ENCODE peak calls at places on chromosomes 3 and 15, in eight cellular contexts. E is progenitor cell of endocrine pancreas; V is ovary; B is cardiac fibroblast; G is coronary artery; W is GM20000; D is activated CD8-positive, alpha-beta T cell treated with anti-CD3 and anti-CD28 coated beads for 36 hours; Z is kidney epithelial cell. C is an unnamed sample.
A peak's percentile ranks its signal among the peaks of the same experiment; 100 is the strongest.

GRCh38 chr3:194640829-194641228 is 7.6 kb upstream of the TMEM44 start:
- DNase-seq in E (no peak), V (no peak), B (peak; percentile 60), G (no peak), W (no peak), D (peak; percentile 61), Z (no peak), C (no peak)

GRCh38 chr3:50008931-50009330 is 69.0 kb downstream of the RBM6 start:
- DNase-seq in E (no peak), V (no peak), B (peak; percentile 38), G (no peak), W (no peak), D (no peak), Z (no peak), C (peak; percentile 43)

GRCh38 chr3:25120666-25121065 is 307.4 kb upstream of the RARB start:
- DNase-seq in E (no peak), V (no peak), B (no peak), G (no peak), W (no peak), D (no peak), Z (no peak), C (no peak)

GRCh38 chr3:66816110-66816761 is 181.9 kb upstream of the KBTBD8 start:
- DNase-seq in E (no peak), V (no peak), B (peak; percentile 75), G (no peak), W (peak; percentile 49), D (no peak), Z (peak; percentile 23), C (peak; percentile 56)

GRCh38 chr3:167662919-167663400 is 9.2 kb upstream of the WDR49 start:
- DNase-seq in E (no peak), V (no peak), B (no peak), G (no peak), W (no peak), D (no peak), Z (no peak), C (no peak)

GRCh38 chr15:60396560-60396963 is 1.2 kb downstream of the ANXA2 start:
- DNase-seq in E (no peak), V (no peak), B (peak; percentile 48), G (no peak), W (no peak), D (no peak), Z (no peak), C (no peak)

GRCh38 chr3:134721214-134721613 is 70.4 kb upstream of the KY start:
- DNase-seq in E (no peak), V (no peak), B (no peak), G (no peak), W (no peak), D (no peak), Z (no peak), C (no peak)

GRCh38 chr3:150430272-150430671 is 22.2 kb downstream of the TSC22D2 start:
- DNase-seq in E (no peak), V (no peak), B (no peak), G (no peak), W (no peak), D (no peak), Z (no peak), C (no peak)

GRCh38 chr3:30332196-30333021 is 274.0 kb upstream of the TGFBR2 start:
- DNase-seq in E (no peak), V (no peak), B (no peak), G (no peak), W (no peak), D (peak; percentile 39), Z (no peak), C (no peak)

GRCh38 chr3:4820296-4821121 is 158.7 kb upstream of the BHLHE40 start:
- DNase-seq in E (no peak), V (no peak), B (no peak), G (no peak), W (no peak), D (peak; percentile 86), Z (no peak), C (no peak)

GRCh38 chr15:94930945-94931344 is 699.6 kb downstream of the MCTP2 start:
- DNase-seq in E (no peak), V (no peak), B (no peak), G (no peak), W (no peak), D (no peak), Z (no peak), C (no peak)

GRCh38 chr3:3180421-3180820 is 930 bp upstream of the CRBN start:
- DNase-seq in E (no peak), V (no peak), B (no peak), G (no peak), W (no peak), D (no peak), Z (no peak), C (no peak)

GRCh38 chr15:55254916-55255679 is 34.5 kb downstream of the RAB27A start:
- DNase-seq in E (no peak), V (no peak), B (no peak), G (no peak), W (peak; percentile 18), D (no peak), Z (no peak), C (no peak)

GRCh38 chr15:22918596-22919140 is 61.5 kb downstream of the CYFIP1 start:
- DNase-seq in E (no peak), V (no peak), B (no peak), G (no peak), W (no peak), D (no peak), Z (no peak), C (no peak)

GRCh38 chr3:71307884-71308697 is 275.4 kb downstream of the FOXP1 start:
- DNase-seq in E (no peak), V (no peak), B (peak; percentile 18), G (no peak), W (no peak), D (peak; percentile 36), Z (no peak), C (no peak)
- TF ChIP-seq CTCF in E (no peak), V (no peak), B (no peak), G (no peak), W (no peak), D (no peak), Z (no peak), C (no peak)

DNA sequence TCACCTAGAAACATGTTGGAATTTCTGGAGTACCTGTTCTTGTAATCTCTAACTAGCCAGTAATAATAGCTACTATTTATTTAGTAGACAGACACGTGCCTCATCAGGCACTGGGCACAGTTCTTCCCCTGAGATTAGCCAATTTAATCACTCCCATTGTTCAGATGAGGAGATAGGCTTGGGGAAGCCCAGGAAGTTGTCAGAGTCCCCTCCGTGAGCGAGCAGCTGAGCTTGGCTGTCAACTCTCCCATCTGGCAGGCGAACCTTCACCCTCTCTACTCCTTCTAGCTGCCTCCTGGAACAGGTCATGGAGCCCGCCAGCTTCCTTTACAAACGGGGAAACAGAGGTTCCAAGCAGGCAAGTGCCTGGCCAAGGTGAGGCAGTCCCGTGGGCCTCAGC is 31.1 kb upstream of the FGD5 start:
- DNase-seq in E (no peak), V (peak; percentile 4), B (no peak), G (peak; percentile 62), W (no peak), D (no peak), Z (no peak), C (no peak)
- TF ChIP-seq CTCF in E (no peak), V (no peak), B (no peak), G (no peak), W (no peak), D (no peak), Z (no peak), C (no peak)

DNA sequence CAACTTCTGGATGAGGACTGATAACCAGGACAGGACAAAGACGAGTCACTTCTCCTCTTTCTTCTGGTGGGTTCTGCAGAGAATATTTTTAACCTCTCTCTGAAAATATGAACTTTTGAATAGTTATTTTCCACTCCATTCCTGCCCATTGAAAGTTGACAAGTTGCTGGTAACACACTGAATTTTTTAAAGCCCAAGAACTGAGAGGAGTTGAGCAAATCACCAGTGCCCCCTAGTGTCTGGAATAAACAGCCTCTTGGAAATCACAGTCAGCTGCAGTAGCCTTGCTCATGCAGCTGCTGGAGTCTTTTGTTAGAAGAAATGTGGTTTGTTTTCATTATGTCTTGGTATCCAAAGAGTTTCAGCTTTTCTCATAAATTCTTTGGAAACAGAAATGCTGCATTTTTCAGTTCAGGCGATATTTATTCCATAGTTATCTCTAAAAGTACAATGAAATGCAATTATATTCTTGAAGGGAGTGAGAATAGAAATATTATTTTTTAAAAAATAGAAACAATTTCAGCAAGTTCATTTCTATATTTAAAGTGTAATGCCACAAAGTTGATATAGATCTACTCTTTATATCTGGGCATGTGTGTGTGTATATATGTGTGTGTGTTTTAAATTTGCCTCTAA is 741.0 kb upstream of the CBLB start:
- DNase-seq in E (peak; percentile 47), V (peak; percentile 81), B (peak; percentile 96), G (no peak), W (peak; percentile 35), D (peak; percentile 73), Z (peak; percentile 63), C (peak; percentile 83)
- TF ChIP-seq CTCF in E (peak; percentile 91), V (peak; percentile 78), B (peak; percentile 82), G (peak; percentile 72), W (peak; percentile 69), D (peak; percentile 86), Z (peak; percentile 76), C (peak; percentile 96)

DNA sequence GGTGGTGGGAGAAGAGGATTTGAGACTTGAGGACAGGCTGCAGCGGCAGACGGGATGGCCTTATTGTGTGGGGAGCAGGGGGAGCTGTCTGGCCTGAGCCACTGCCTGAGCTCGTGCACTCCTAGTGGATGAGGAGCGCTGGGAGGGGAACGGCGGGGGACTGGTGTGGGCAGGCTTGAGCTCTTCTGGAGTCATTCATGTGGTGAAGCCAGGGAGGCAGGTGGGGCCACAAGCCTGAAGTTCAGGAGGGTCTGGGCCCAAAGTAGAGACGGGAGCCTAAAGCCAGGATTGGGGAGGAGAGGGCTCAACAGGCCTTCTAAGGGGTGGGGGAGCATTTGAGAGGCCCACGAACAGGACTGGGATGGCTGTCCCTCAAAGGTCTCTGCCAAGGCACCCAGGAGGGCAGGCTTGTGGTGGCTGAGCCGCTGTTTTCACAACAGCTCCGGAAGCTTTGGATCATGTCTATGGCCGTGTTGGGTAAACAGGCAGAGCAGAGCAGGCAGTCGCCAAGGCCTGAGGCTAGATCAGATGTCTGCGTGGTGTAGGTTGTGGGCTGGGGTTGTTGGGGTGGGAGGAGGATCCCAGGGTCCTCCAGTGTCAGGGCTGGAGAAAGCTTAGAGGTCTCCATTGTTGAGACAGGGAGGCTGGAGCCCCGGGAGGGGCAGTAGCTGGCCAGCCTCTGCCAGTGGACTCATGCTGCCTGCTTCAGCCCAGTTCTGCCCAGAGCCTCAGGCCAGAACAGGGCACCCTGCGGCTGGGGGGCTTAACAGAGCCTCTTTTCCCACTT is 8.2 kb downstream of the PRKCD start:
- DNase-seq in E (no peak), V (no peak), B (no peak), G (no peak), W (no peak), D (no peak), Z (no peak), C (no peak)
- TF ChIP-seq CTCF in E (no peak), V (no peak), B (no peak), G (no peak), W (no peak), D (no peak), Z (no peak), C (no peak)